ENCODE peak calls at places on chromosomes 3 and 15, in ten cellular contexts. W is right cardiac atrium; M is activated naive CD8-positive, alpha-beta T cell treated with anti-CD3 and anti-CD28 coated beads, Interleukin-2, amount 10 ng/mL, durations not matched to agents 7 days and 5 days; O is sciatic nerve; E is NCI-H1092; T is activated CD8-positive, alpha-beta memory T cell treated with anti-CD3 and anti-CD28 coated beads, Interleukin-2, amount 50 U/mL, for 48 hours; I is GDM1; A is H4; Y is HEK293T; H is neural progenitor cell. R is an unnamed sample.

GRCh38 chr3:98012974-98013373 is 22.1 kb downstream of the GABRR3 start:
- DNase-seq in W (no peak), M (no peak), T (no peak), O (no peak), H (no peak), I (no peak), A (peak; percentile 27), Y (no peak), E (no peak), R (no peak)

GRCh38 chr3:31532587-31533168 is at the start of gene STT3B:
- DNase-seq in M (no peak), H (no peak), A (peak; percentile 56), Y (peak; percentile 46), T (no peak), I (peak; percentile 93), O (peak; percentile 89), W (peak; percentile 87), E (peak; percentile 51), R (peak; percentile 90)

GRCh38 chr15:77148191-77148590 is 77.3 kb upstream of the TSPAN3 start:
- DNase-seq in M (no peak), A (no peak), Y (no peak), W (no peak), O (no peak), E (no peak), I (no peak), H (no peak), T (no peak), R (no peak)

GRCh38 chr3:7875858-7876442 is 625.7 kb upstream of the LMCD1 start:
- DNase-seq in O (no peak), A (no peak), M (no peak), H (no peak), W (no peak), I (no peak), T (no peak), Y (no peak), E (no peak), R (no peak)

GRCh38 chr3:118772036-118773030 is 262.3 kb downstream of the IGSF11 start:
- DNase-seq in E (no peak), W (no peak), T (no peak), O (no peak), H (peak; percentile 67), I (no peak), A (peak; percentile 60), M (no peak), Y (no peak), R (no peak)

GRCh38 chr3:123027292-123028232 is at the start of gene SEMA5B:
- DNase-seq in Y (peak; percentile 64), T (peak; percentile 63), I (no peak), A (no peak), M (peak; percentile 62), E (peak; percentile 62), O (peak; percentile 66), H (peak; percentile 94), W (peak; percentile 36), R (peak; percentile 23)

GRCh38 chr15:62881056-62881455 is 161.5 kb upstream of the TPM1 start:
- DNase-seq in E (no peak), M (no peak), T (no peak), Y (no peak), A (no peak), H (peak; percentile 64), W (no peak), I (no peak), O (no peak), R (no peak)

GRCh38 chr3:147760998-147761397 is 351.8 kb downstream of the ZIC1 start:
- DNase-seq in T (no peak), H (no peak), W (no peak), E (no peak), M (no peak), I (no peak), O (no peak), A (no peak), Y (peak; percentile 9), R (no peak)

GRCh38 chr3:51386852-51387229 is 1.8 kb downstream of the MANF start:
- DNase-seq in E (no peak), W (no peak), O (no peak), M (peak; percentile 20), A (no peak), H (no peak), Y (no peak), T (peak; percentile 48), I (no peak), R (no peak)

GRCh38 chr3:126510323-126510910 is 7.2 kb downstream of the UROC1 start:
- DNase-seq in W (no peak), Y (no peak), O (peak; percentile 42), H (no peak), M (peak; percentile 22), T (no peak), I (no peak), A (no peak), E (no peak), R (no peak)

GRCh38 chr15:95799286-95800187 is 531.0 kb upstream of the NR2F2 start:
- DNase-seq in H (no peak), Y (no peak), M (no peak), T (no peak), O (no peak), W (no peak), I (no peak), A (peak; percentile 64), E (no peak), R (no peak)

GRCh38 chr3:38480930-38481329 is 15.2 kb upstream of the EXOG start:
- DNase-seq in W (no peak), E (no peak), A (no peak), O (no peak), H (no peak), M (no peak), T (no peak), I (no peak), Y (no peak), R (no peak)

GRCh38 chr3:150545419-150546225 is 674 bp downstream of the SERP1 start:
- DNase-seq in O (peak; percentile 80), M (no peak), T (peak; percentile 78), Y (peak; percentile 34), I (peak; percentile 47), W (no peak), E (no peak), A (peak; percentile 20), H (peak; percentile 11), R (peak; percentile 68)

GRCh38 chr3:155495387-155495786 is 201.9 kb upstream of the STRIT1 start:
- DNase-seq in E (no peak), I (no peak), M (no peak), W (no peak), H (no peak), A (no peak), Y (no peak), T (no peak), O (no peak), R (no peak)

GRCh38 chr3:53842436-53843194 is 3.6 kb downstream of the CHDH start:
- DNase-seq in T (peak; percentile 28), E (peak; percentile 7), O (peak; percentile 80), W (peak; percentile 46), M (no peak), I (no peak), Y (no peak), A (no peak), H (peak; percentile 19), R (no peak)

GRCh38 chr3:134426660-134427181 is 52.5 kb upstream of the AMOTL2 start:
- DNase-seq in H (no peak), I (no peak), T (no peak), M (no peak), O (no peak), E (no peak), Y (no peak), A (peak; percentile 23), W (no peak), R (no peak)

GRCh38 chr15:40906101-40906946 is 12.1 kb downstream of the VPS18 start:
- DNase-seq in A (peak; percentile 82), W (peak; percentile 88), E (peak; percentile 58), M (peak; percentile 88), Y (peak; percentile 78), T (peak; percentile 95), O (peak; percentile 89), I (no peak), H (peak; percentile 92), R (peak; percentile 79)

R was measured in erythroblast.